ENCODE peak calls at places on chromosomes 2 and 18, in four cellular contexts. I is bronchial epithelial cell, J is choroid plexus epithelial cell, T is lower lobe of right lung. D is an unnamed sample.

GRCh38 chr18:1371724-1372123 is 467.1 kb downstream of the ADCYAP1 start:
- DNase-seq in T (no peak), J (no peak), I (no peak), D (no peak)

GRCh38 chr18:7978834-7979233 is 411.7 kb downstream of the PTPRM start:
- DNase-seq in J (no peak), T (no peak), I (no peak), D (no peak)

GRCh38 chr2:202069189-202070050 is 3.6 kb upstream of the KIAA2012 start:
- DNase-seq in J (no peak), I (no peak), T (no peak), D (no peak)

GRCh38 chr2:188383158-188383557 is 91.5 kb downstream of the GULP1 start:
- DNase-seq in I (no peak), T (no peak), J (peak; percentile 15), D (no peak)

GRCh38 chr2:99397251-99397920 is 60.2 kb downstream of the EIF5B start:
- DNase-seq in J (no peak), I (no peak), T (no peak), D (no peak)

GRCh38 chr2:60766283-60766682 is 10.2 kb downstream of the PAPOLG start:
- DNase-seq in T (no peak), J (no peak), I (no peak), D (no peak)

GRCh38 chr2:156383798-156384197 is 51.3 kb upstream of the NR4A2 start:
- DNase-seq in I (no peak), J (no peak), T (no peak), D (no peak)

GRCh38 chr2:115908731-115909130 is 1466.3 kb downstream of the DPP10 start:
- DNase-seq in T (no peak), I (no peak), J (no peak), D (no peak)

GRCh38 chr2:196468394-196468793 is 171.1 kb upstream of the CCDC150 start:
- DNase-seq in I (no peak), T (no peak), J (no peak), D (no peak)

GRCh38 chr2:128644745-128645256 is 326.1 kb upstream of the HS6ST1 start:
- DNase-seq in J (peak; percentile 53), T (no peak), I (peak; percentile 1), D (no peak)

GRCh38 chr2:151855111-151855510 is 26.9 kb upstream of the ARL5A start:
- DNase-seq in I (no peak), J (no peak), T (no peak), D (no peak)

GRCh38 chr2:30948120-30948519 is 140.9 kb upstream of the CAPN13 start:
- DNase-seq in T (no peak), J (peak; percentile 3), I (no peak), D (no peak)

GRCh38 chr2:61165946-61166345 is 4.0 kb downstream of the C2orf74 start:
- DNase-seq in J (no peak), T (no peak), I (no peak), D (no peak)

GRCh38 chr2:206435738-206436137 is 7.6 kb upstream of the ADAM23 start:
- DNase-seq in J (peak; percentile 41), T (no peak), I (no peak), D (no peak)

GRCh38 chr18:36331541-36331971 is 34.0 kb downstream of the FHOD3 start:
- DNase-seq in J (no peak), I (no peak), T (no peak), D (no peak)

GRCh38 chr2:212181646-212182045 is 357.0 kb downstream of the ERBB4 start:
- DNase-seq in I (no peak), J (peak; percentile 39), T (no peak), D (no peak)

GRCh38 chr2:201860541-201861154 is 54.3 kb downstream of the CDK15 start:
- DNase-seq in I (peak; percentile 58), T (no peak), J (peak; percentile 93), D (no peak)

DNA sequence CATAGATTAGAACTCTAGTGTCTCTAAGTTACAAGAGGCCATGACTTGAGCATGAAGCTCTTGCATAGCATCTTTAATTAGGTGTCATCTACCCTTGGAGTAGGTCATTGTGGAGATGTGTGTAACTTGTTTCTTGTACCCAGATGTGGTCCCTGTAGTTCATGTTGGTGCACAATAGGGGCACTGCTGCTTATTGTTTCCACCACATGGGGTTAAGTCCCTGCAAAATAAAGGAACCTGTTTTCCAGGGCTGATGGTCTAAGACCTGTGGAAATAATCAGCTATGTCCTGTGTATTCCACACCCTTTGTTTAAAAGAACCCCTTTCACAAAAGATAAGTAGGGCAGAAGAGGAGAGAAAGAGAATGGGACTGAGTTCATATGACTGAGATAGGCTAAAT is 28.6 kb downstream of the ASXL3 start:
- DNase-seq in T (no peak), J (no peak), I (no peak), D (no peak)
- TF ChIP-seq CTCF in T (no peak), J (no peak), I (no peak), D (peak; percentile 27)

DNA sequence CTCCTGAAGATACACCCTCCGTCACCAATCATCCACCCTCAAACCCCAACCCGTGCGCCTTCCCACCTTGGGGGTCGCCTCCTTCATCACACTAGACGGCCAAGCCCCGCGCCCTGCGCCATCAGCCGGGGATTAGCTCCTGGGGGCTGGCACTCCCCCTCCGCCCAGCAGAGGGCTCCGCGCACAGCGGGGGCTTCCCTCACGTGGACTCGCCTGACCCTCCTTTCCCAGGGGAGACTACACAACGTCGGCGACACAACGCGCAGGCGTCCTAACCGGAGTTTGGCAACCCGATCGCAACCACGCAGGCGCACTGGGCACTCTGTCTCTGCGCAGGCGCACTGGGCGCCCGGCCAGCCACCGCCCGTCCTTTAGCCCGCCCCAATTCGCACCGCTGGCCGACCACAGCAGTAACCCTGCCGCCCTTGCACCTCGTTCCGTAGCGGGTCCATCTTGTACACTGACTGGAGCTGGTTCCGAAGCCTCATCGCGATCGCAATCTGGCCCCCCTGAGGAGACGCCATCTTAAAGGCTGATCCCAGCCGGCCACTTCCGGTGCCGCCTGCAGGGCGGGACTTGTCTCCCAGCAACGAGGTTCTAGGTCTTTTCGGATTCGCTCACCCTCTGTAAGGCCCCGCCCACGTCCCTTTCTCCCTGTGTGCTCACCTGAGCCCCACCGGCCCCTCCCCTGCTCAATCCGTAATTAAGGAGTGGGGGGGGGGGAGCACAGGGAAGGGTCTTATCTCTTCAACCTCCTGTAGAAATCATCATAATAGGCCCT is at the start of gene PCGF1:
- DNase-seq in J (peak; percentile 99), T (peak; percentile 99), I (peak; percentile 96), D (no peak)
- TF ChIP-seq CTCF in J (peak; percentile 57), T (peak; percentile 44), I (no peak), D (peak; percentile 72)

GRCh38 chr2:56671973-56672569 is 488.3 kb downstream of the CCDC85A start:
- DNase-seq in I (no peak), T (no peak), J (peak; percentile 26), D (peak; percentile 47)
- TF ChIP-seq CTCF in I (no peak), T (no peak), J (no peak), D (no peak)

GRCh38 chr2:46032996-46033395 is 264.2 kb upstream of the EPAS1 start:
- DNase-seq in I (peak; percentile 99), T (no peak), J (no peak), D (no peak)

GRCh38 chr2:46034535-46034934 is 262.7 kb upstream of the EPAS1 start:
- DNase-seq in J (peak; percentile 31), I (no peak), T (no peak), D (no peak)

GRCh38 chr2:46040563-46041155 is 256.5 kb upstream of the EPAS1 start:
- DNase-seq in I (no peak), J (no peak), T (no peak), D (no peak)

GRCh38 chr2:46039543-46040303 is 257.5 kb upstream of the EPAS1 start:
- DNase-seq in I (no peak), J (no peak), T (no peak), D (no peak)

DNA sequence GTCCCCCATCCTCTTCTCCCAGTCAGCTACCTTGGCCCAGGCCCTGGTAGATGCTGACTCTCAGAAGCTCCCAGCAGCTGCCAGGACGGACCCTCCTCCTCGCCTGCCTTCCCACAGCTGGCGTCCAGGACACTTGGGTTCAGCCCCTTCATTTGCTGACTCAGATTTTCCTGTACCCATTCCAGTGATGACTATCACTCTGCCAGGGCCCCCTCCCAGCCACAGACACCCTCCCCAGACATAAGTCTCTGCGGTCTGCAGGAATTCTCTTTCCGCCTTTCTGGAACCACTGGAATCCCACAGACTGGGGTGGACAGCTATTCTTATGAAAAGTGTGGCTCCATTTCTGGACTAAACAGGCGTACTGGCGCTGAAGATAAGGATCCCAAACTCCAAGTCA is 260.3 kb upstream of the EPAS1 start:
- DNase-seq in T (no peak), J (peak; percentile 21), I (no peak), D (no peak)
- TF ChIP-seq CTCF in T (no peak), J (no peak), I (no peak), D (no peak)

D was measured in chondrocyte.